ENCODE peak calls at places on chromosomes 3 and 15, in seven cellular contexts. One of them, this sample, is unnamed.

GRCh38 chr15:66780172-66780972 is 78.3 kb downstream of the SMAD6 start:
- DNase-seq in erythroblast: no peak
- DNase-seq in cardiac muscle cell: no peak
- DNase-seq in NCI-H345: no peak
- DNase-seq in HL-60: no peak
- DNase-seq in NAMALWA: no peak
- DNase-seq in IMR-90: peak
- DNase-seq in this sample: no peak

GRCh38 chr15:96428742-96429141 is 98.2 kb downstream of the NR2F2 start:
- DNase-seq in erythroblast: no peak
- DNase-seq in cardiac muscle cell: no peak
- DNase-seq in NCI-H345: no peak
- DNase-seq in HL-60: no peak
- DNase-seq in NAMALWA: no peak
- DNase-seq in IMR-90: peak
- DNase-seq in this sample: no peak

GRCh38 chr15:97747342-97747741 is 213.2 kb upstream of the ARRDC4 start:
- DNase-seq in erythroblast: no peak
- DNase-seq in cardiac muscle cell: no peak
- DNase-seq in NCI-H345: no peak
- DNase-seq in HL-60: no peak
- DNase-seq in NAMALWA: no peak
- DNase-seq in IMR-90: no peak
- DNase-seq in this sample: no peak

GRCh38 chr3:13507247-13507790 is 27.2 kb downstream of the HDAC11 start:
- DNase-seq in erythroblast: peak
- DNase-seq in cardiac muscle cell: peak
- DNase-seq in NCI-H345: no peak
- DNase-seq in HL-60: no peak
- DNase-seq in NAMALWA: no peak
- DNase-seq in IMR-90: no peak
- DNase-seq in this sample: no peak

GRCh38 chr3:74614133-74614967 is at the start of gene CNTN3:
- DNase-seq in erythroblast: no peak
- DNase-seq in cardiac muscle cell: peak
- DNase-seq in NCI-H345: peak
- DNase-seq in HL-60: no peak
- DNase-seq in NAMALWA: no peak
- DNase-seq in IMR-90: peak
- DNase-seq in this sample: peak

GRCh38 chr15:38354321-38354929 is 99.5 kb upstream of the FAM98B start:
- DNase-seq in erythroblast: peak
- DNase-seq in cardiac muscle cell: peak
- DNase-seq in NCI-H345: peak
- DNase-seq in HL-60: peak
- DNase-seq in NAMALWA: peak
- DNase-seq in IMR-90: peak
- DNase-seq in this sample: peak

GRCh38 chr3:32113981-32114566 is 7.7 kb downstream of the GPD1L start:
- DNase-seq in erythroblast: no peak
- DNase-seq in cardiac muscle cell: no peak
- DNase-seq in NCI-H345: no peak
- DNase-seq in HL-60: no peak
- DNase-seq in NAMALWA: no peak
- DNase-seq in IMR-90: no peak
- DNase-seq in this sample: no peak

GRCh38 chr3:10357592-10358308 is 36.8 kb upstream of the SEC13 start:
- DNase-seq in erythroblast: no peak
- DNase-seq in cardiac muscle cell: no peak
- DNase-seq in NCI-H345: no peak
- DNase-seq in HL-60: peak
- DNase-seq in NAMALWA: peak
- DNase-seq in IMR-90: peak
- DNase-seq in this sample: no peak

GRCh38 chr3:34102290-34102689 is 303.9 kb downstream of the PDCD6IP start:
- DNase-seq in erythroblast: no peak
- DNase-seq in cardiac muscle cell: no peak
- DNase-seq in NCI-H345: no peak
- DNase-seq in HL-60: no peak
- DNase-seq in NAMALWA: no peak
- DNase-seq in IMR-90: no peak
- DNase-seq in this sample: no peak

GRCh38 chr3:56869157-56869889 is 67.6 kb upstream of the ARHGEF3 start:
- DNase-seq in erythroblast: no peak
- DNase-seq in cardiac muscle cell: no peak
- DNase-seq in NCI-H345: no peak
- DNase-seq in HL-60: no peak
- DNase-seq in NAMALWA: no peak
- DNase-seq in IMR-90: peak
- DNase-seq in this sample: no peak

GRCh38 chr3:134495980-134496379 is 10.1 kb downstream of the CEP63 start:
- DNase-seq in erythroblast: no peak
- DNase-seq in cardiac muscle cell: no peak
- DNase-seq in NCI-H345: no peak
- DNase-seq in HL-60: no peak
- DNase-seq in NAMALWA: no peak
- DNase-seq in IMR-90: no peak
- DNase-seq in this sample: no peak

GRCh38 chr3:179608931-179609720 is 4.5 kb downstream of the NDUFB5 start:
- DNase-seq in erythroblast: no peak
- DNase-seq in cardiac muscle cell: no peak
- DNase-seq in NCI-H345: no peak
- DNase-seq in HL-60: no peak
- DNase-seq in NAMALWA: peak
- DNase-seq in IMR-90: no peak
- DNase-seq in this sample: no peak

GRCh38 chr3:153595186-153595815 is 433.3 kb downstream of the RAP2B start:
- DNase-seq in erythroblast: peak
- DNase-seq in cardiac muscle cell: peak
- DNase-seq in NCI-H345: no peak
- DNase-seq in HL-60: no peak
- DNase-seq in NAMALWA: peak
- DNase-seq in IMR-90: peak
- DNase-seq in this sample: peak

GRCh38 chr15:59691194-59691805 is 2.2 kb upstream of the BNIP2 start:
- DNase-seq in erythroblast: peak
- DNase-seq in cardiac muscle cell: peak
- DNase-seq in NCI-H345: peak
- DNase-seq in HL-60: no peak
- DNase-seq in NAMALWA: peak
- DNase-seq in IMR-90: peak
- DNase-seq in this sample: peak

GRCh38 chr3:17846466-17846865 is 104.0 kb upstream of the TBC1D5 start:
- DNase-seq in erythroblast: no peak
- DNase-seq in cardiac muscle cell: no peak
- DNase-seq in NCI-H345: no peak
- DNase-seq in HL-60: no peak
- DNase-seq in NAMALWA: no peak
- DNase-seq in IMR-90: peak
- DNase-seq in this sample: no peak

GRCh38 chr3:179179979-179180758 is 32.0 kb downstream of the PIK3CA start:
- DNase-seq in erythroblast: peak
- DNase-seq in cardiac muscle cell: no peak
- DNase-seq in NCI-H345: no peak
- DNase-seq in HL-60: no peak
- DNase-seq in NAMALWA: peak
- DNase-seq in IMR-90: peak
- DNase-seq in this sample: peak

GRCh38 chr3:152197937-152198336 is 70.8 kb upstream of the MBNL1 start:
- DNase-seq in erythroblast: peak
- DNase-seq in cardiac muscle cell: no peak
- DNase-seq in NCI-H345: no peak
- DNase-seq in HL-60: no peak
- DNase-seq in NAMALWA: peak
- DNase-seq in IMR-90: no peak
- DNase-seq in this sample: no peak

GRCh38 chr15:77083381-77084160 is 12.7 kb upstream of the TSPAN3 start:
- DNase-seq in erythroblast: peak
- DNase-seq in cardiac muscle cell: peak
- DNase-seq in NCI-H345: peak
- DNase-seq in HL-60: no peak
- DNase-seq in NAMALWA: peak
- DNase-seq in IMR-90: peak
- DNase-seq in this sample: peak

GRCh38 chr3:184907941-184908649 is 96.1 kb downstream of the VPS8 start:
- DNase-seq in erythroblast: no peak
- DNase-seq in cardiac muscle cell: no peak
- DNase-seq in NCI-H345: no peak
- DNase-seq in HL-60: no peak
- DNase-seq in NAMALWA: no peak
- DNase-seq in IMR-90: no peak
- DNase-seq in this sample: no peak

GRCh38 chr3:31213869-31214486 is 318.7 kb upstream of the STT3B start:
- DNase-seq in erythroblast: no peak
- DNase-seq in cardiac muscle cell: no peak
- DNase-seq in NCI-H345: no peak
- DNase-seq in HL-60: no peak
- DNase-seq in NAMALWA: no peak
- DNase-seq in IMR-90: no peak
- DNase-seq in this sample: no peak

GRCh38 chr3:78887608-78888011 is 880.2 kb downstream of the ROBO1 start:
- DNase-seq in erythroblast: no peak
- DNase-seq in cardiac muscle cell: no peak
- DNase-seq in NCI-H345: no peak
- DNase-seq in HL-60: no peak
- DNase-seq in NAMALWA: no peak
- DNase-seq in IMR-90: peak
- DNase-seq in this sample: no peak

This sample was measured in NCI-H1417.